ENCODE peak calls at places on chromosomes 12 and 14, in eight cellular contexts. V is GM13976; K is NCI-H2029; G is NCI-H1417 treated with DMSO at 0.1 percent for 48 hours; T is GM19239; Q is fibroblast of the conjunctiva; C is activated CD4-positive, alpha-beta T cell treated with anti-CD3 and anti-CD28 coated beads, Interleukin-2, amount 50 U/mL, for 24 hours; H is nephron progenitor cell. N is an unnamed sample.

GRCh38 chr12:80400591-80400991 is 43.4 kb upstream of the PTPRQ start:
- DNase-seq in C (no peak), G (no peak), V (no peak), Q (no peak), H (no peak), K (no peak), T (no peak), N (no peak)

GRCh38 chr12:105559292-105559691 is 228.8 kb downstream of the C12orf75 start:
- DNase-seq in G (no peak), T (no peak), V (no peak), H (no peak), Q (no peak), C (no peak), K (no peak), N (no peak)

GRCh38 chr12:67989184-67989965 is at the start of gene IFNG-AS1:
- DNase-seq in T (no peak), G (no peak), Q (no peak), H (no peak), C (no peak), V (no peak), K (no peak), N (peak)

GRCh38 chr12:2958432-2959193 is 584 bp upstream of the TEAD4 start:
- DNase-seq in T (no peak), V (no peak), C (no peak), Q (no peak), G (no peak), K (peak), H (no peak), N (peak)

GRCh38 chr14:103188691-103189480 is 65.6 kb downstream of the TNFAIP2 start:
- DNase-seq in H (peak), K (no peak), C (no peak), V (peak), G (no peak), T (no peak), Q (no peak), N (no peak)

GRCh38 chr14:81206115-81206514 is 14.6 kb downstream of the GTF2A1 start:
- DNase-seq in C (no peak), K (no peak), H (no peak), G (no peak), Q (no peak), V (no peak), T (no peak), N (no peak)

GRCh38 chr12:57724003-57724935 is 14.3 kb downstream of the AGAP2 start:
- DNase-seq in G (no peak), V (peak), Q (no peak), C (no peak), K (no peak), T (no peak), H (no peak), N (no peak)

GRCh38 chr12:62933871-62934798 is 815 bp downstream of the PPM1H start:
- DNase-seq in C (no peak), T (peak), H (peak), K (no peak), G (no peak), Q (no peak), V (peak), N (peak)